ENCODE peak calls at places on chromosome 21, in seven cellular contexts. W, O, A, D, E, I and P are unnamed samples.

GRCh38 chr21:33898546-33898945 is 17.1 kb downstream of the ATP5PO start:
- DNase-seq in W (no peak), O (no peak), A (no peak), D (no peak), E (no peak), I (no peak), P (no peak)

GRCh38 chr21:46416551-46416950 is 42.1 kb upstream of the DIP2A start:
- DNase-seq in W (no peak), O (no peak), A (no peak), D (no peak), E (no peak), I (no peak), P (no peak)

GRCh38 chr21:32173106-32173755 is 105.6 kb downstream of the MIS18A start:
- DNase-seq in W (no peak), O (no peak), A (no peak), D (no peak), E (no peak), I (no peak), P (no peak)

GRCh38 chr21:35663856-35664606 is 396.3 kb downstream of the SETD4 start:
- DNase-seq in W (no peak), O (no peak), A (no peak), D (no peak), E (no peak), I (no peak), P (no peak)

GRCh38 chr21:27190601-27191000 is 223.7 kb upstream of the ADAMTS5 start:
- DNase-seq in W (no peak), O (no peak), A (no peak), D (no peak), E (no peak), I (peak; percentile 19), P (no peak)

GRCh38 chr21:34771512-34772028 is 102.8 kb downstream of the CLIC6 start:
- DNase-seq in W (no peak), O (no peak), A (no peak), D (no peak), E (no peak), I (no peak), P (no peak)

GRCh38 chr21:46038341-46038829 is 56.8 kb downstream of the COL6A1 start:
- DNase-seq in W (no peak), O (no peak), A (no peak), D (no peak), E (no peak), I (no peak), P (no peak)

GRCh38 chr21:14773777-14774345 is 227.7 kb upstream of the SAMSN1 start:
- DNase-seq in W (peak; percentile 78), O (peak; percentile 23), A (peak; percentile 12), D (peak; percentile 15), E (peak; percentile 83), I (peak; percentile 77), P (no peak)

GRCh38 chr21:16280731-16281130 is 550.9 kb downstream of the USP25 start:
- DNase-seq in W (no peak), O (no peak), A (no peak), D (no peak), E (no peak), I (no peak), P (no peak)

GRCh38 chr21:31343680-31344480 is at the start of gene TIAM1:
- DNase-seq in W (no peak), O (peak; percentile 42), A (peak; percentile 23), D (no peak), E (peak; percentile 36), I (peak; percentile 59), P (no peak)

GRCh38 chr21:45309541-45310381 is 22.1 kb upstream of the POFUT2 start:
- DNase-seq in W (peak; percentile 13), O (no peak), A (peak; percentile 38), D (no peak), E (no peak), I (no peak), P (no peak)

GRCh38 chr21:45989355-45990048 is 7.9 kb downstream of the COL6A1 start:
- DNase-seq in W (peak; percentile 11), O (no peak), A (peak; percentile 6), D (peak; percentile 17), E (no peak), I (no peak), P (no peak)

GRCh38 chr21:31713973-31714740 is 17.8 kb downstream of the SCAF4 start:
- DNase-seq in W (no peak), O (no peak), A (no peak), D (no peak), E (no peak), I (no peak), P (no peak)

GRCh38 chr21:46148106-46148505 is 7.3 kb downstream of the FTCD start:
- DNase-seq in W (no peak), O (no peak), A (no peak), D (peak; percentile 7), E (no peak), I (no peak), P (peak; percentile 8)

GRCh38 chr21:21262048-21262447 is 263.8 kb downstream of the NCAM2 start:
- DNase-seq in W (no peak), O (no peak), A (no peak), D (no peak), E (no peak), I (no peak), P (no peak)

GRCh38 chr21:33821580-33822322 is 93.9 kb downstream of the ATP5PO start:
- DNase-seq in W (no peak), O (no peak), A (no peak), D (no peak), E (no peak), I (no peak), P (no peak)

GRCh38 chr21:15617968-15618367 is 111.8 kb upstream of the USP25 start:
- DNase-seq in W (no peak), O (peak; percentile 41), A (no peak), D (no peak), E (no peak), I (no peak), P (no peak)

DNA sequence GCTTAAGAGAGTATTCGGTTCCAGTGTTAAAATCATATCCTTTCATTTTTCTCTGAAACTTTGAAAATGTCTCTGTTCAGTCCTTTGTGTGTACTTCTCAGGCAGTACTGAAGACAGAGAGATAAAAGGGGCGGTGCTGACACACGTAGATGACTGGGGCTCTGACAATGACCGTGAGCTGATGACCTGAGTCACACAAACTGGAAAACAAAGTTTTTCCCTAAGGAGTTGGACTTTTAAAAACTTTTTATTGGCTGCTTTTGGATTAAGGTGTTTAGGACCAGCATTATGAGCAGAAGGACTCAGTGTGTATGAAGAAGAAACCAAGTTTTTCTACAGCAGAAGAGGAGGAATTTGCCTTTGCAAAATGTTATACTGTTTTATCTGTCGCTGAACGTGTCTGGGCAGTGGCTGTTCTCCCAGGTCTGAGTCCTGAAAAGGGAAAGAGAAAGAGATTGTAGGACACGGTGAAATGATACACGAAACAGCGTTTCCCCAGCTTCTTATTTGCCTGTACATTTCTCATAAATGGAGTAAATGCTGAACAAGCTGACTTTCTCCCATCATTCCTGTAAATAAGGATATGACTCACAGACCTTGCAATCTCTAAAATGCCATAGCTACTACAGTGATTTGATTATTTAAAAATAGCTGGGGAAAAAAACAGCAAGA is 51.5 kb downstream of the MAP3K7CL start:
- DNase-seq in W (no peak), O (no peak), A (peak; percentile 80), D (no peak), E (peak; percentile 48), I (peak; percentile 23), P (no peak)
- H3K4me1 ChIP-seq in W (peaks cover 37% of the 10 kb centered on the region), O (no peaks in the 10 kb centered on the region), A (peaks cover 30% of the 10 kb centered on the region), D (no peaks in the 10 kb centered on the region), E (peaks cover 5% of the 10 kb centered on the region), I (peaks cover 5% of the 10 kb centered on the region), P (peaks cover 12% of the 10 kb centered on the region)

GRCh38 chr21:42230636-42231035 is 11.7 kb downstream of the ABCG1 start:
- DNase-seq in W (no peak), O (no peak), A (no peak), D (no peak), E (no peak), I (no peak), P (no peak)

GRCh38 chr21:42228709-42229220 is 9.8 kb downstream of the ABCG1 start:
- DNase-seq in W (no peak), O (no peak), A (no peak), D (no peak), E (no peak), I (no peak), P (no peak)

GRCh38 chr21:42227909-42228708 is 9.2 kb downstream of the ABCG1 start:
- DNase-seq in W (peak; percentile 50), O (no peak), A (peak; percentile 98), D (peak; percentile 79), E (peak; percentile 95), I (no peak), P (peak; percentile 98)

GRCh38 chr21:42231761-42232160 is 12.8 kb downstream of the ABCG1 start:
- DNase-seq in W (no peak), O (no peak), A (no peak), D (no peak), E (no peak), I (no peak), P (no peak)

GRCh38 chr21:42229676-42230075 is 10.7 kb downstream of the ABCG1 start:
- DNase-seq in W (no peak), O (no peak), A (no peak), D (no peak), E (no peak), I (no peak), P (no peak)
- H3K4me1 ChIP-seq in W (peaks cover 28% of the 10 kb centered on the region), O (no peaks in the 10 kb centered on the region), A (peaks cover 71% of the 10 kb centered on the region), D (peaks cover 12% of the 10 kb centered on the region), E (peaks cover 42% of the 10 kb centered on the region), I (peaks cover 35% of the 10 kb centered on the region), P (peaks cover 30% of the 10 kb centered on the region)

GRCh38 chr21:26136686-26137085 is 33.9 kb downstream of the APP start:
- DNase-seq in W (no peak), O (no peak), A (no peak), D (no peak), E (no peak), I (no peak), P (no peak)

GRCh38 chr21:26140185-26140584 is 30.4 kb downstream of the APP start:
- DNase-seq in W (no peak), O (no peak), A (peak; percentile 29), D (peak; percentile 33), E (peak; percentile 44), I (no peak), P (no peak)

GRCh38 chr21:26135520-26135919 is 35.0 kb downstream of the APP start:
- DNase-seq in W (no peak), O (no peak), A (no peak), D (no peak), E (no peak), I (no peak), P (no peak)

GRCh38 chr21:26138615-26139257 is 31.8 kb downstream of the APP start:
- DNase-seq in W (no peak), O (no peak), A (no peak), D (no peak), E (peak; percentile 36), I (no peak), P (no peak)

GRCh38 chr21:26137379-26138060 is 33.0 kb downstream of the APP start:
- DNase-seq in W (no peak), O (no peak), A (no peak), D (no peak), E (no peak), I (no peak), P (no peak)
- H3K4me1 ChIP-seq in W (peaks cover 29% of the 10 kb centered on the region), O (no peaks in the 10 kb centered on the region), A (peaks cover 36% of the 10 kb centered on the region), D (no peaks in the 10 kb centered on the region), E (no peaks in the 10 kb centered on the region), I (peaks cover 18% of the 10 kb centered on the region), P (no peaks in the 10 kb centered on the region)

DNA sequence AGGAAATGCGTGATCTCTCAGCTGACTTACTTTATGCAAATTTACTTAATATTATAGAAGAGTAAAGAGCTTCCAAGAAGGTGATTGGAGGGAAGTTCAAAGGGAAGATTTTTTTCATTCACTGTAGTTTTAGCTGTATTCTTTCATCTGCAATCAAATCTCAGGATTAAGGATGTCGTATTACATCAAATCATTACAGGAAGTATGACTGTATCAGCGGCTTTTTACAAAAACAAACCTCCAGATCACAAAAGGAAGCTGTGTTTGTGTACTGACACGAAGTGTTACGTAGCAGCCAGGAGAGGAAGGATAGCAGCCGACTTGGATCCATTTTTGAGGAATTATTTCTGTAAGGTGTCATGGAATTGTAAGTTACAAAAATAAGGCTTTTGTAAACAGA is 49.6 kb downstream of the KCNJ15 start:
- DNase-seq in W (no peak), O (no peak), A (no peak), D (no peak), E (no peak), I (no peak), P (no peak)
- H3K4me1 ChIP-seq in W (peaks cover 10% of the 10 kb centered on the region), O (peaks cover 3% of the 10 kb centered on the region), A (peaks cover 22% of the 10 kb centered on the region), D (no peaks in the 10 kb centered on the region), E (no peaks in the 10 kb centered on the region), I (peaks cover 2% of the 10 kb centered on the region), P (no peaks in the 10 kb centered on the region)